ENCODE peak calls at places on chromosomes 2 and 18, in nine cellular contexts. J is heart right ventricle; R is natural killer cell; M is CD4-positive, alpha-beta T cell; Y is T-cell; D is IMR-90; H is effector memory CD8-positive, alpha-beta T cell; Q is naive B cell; K is activated CD8-positive, alpha-beta memory T cell treated with anti-CD3 and anti-CD28 coated beads, Interleukin-2, amount 10 ng/mL, durations not matched to agents 7 days and 5 days. B is an unnamed sample.

GRCh38 chr18:74564012-74564411 is 29.7 kb downstream of the CNDP1 start:
- ATAC-seq in Q (no peak), H (no peak), J (no peak), R (no peak), M (no peak), K (no peak), D (no peak), Y (no peak), B (no peak)

GRCh38 chr2:10868021-10868420 is 43.7 kb upstream of the KCNF1 start:
- ATAC-seq in Q (no peak), D (no peak), K (no peak), Y (no peak), J (peak; percentile 7), R (no peak), H (no peak), M (no peak), B (no peak)

GRCh38 chr18:75216926-75217303 is 6.3 kb downstream of the TSHZ1 start:
- ATAC-seq in R (no peak), D (no peak), J (no peak), Y (no peak), Q (no peak), M (no peak), H (peak; percentile 4), K (no peak), B (no peak)

GRCh38 chr2:96146881-96147592 is 1.8 kb upstream of the DUSP2 start:
- ATAC-seq in Q (no peak), H (no peak), K (no peak), R (no peak), Y (no peak), D (no peak), M (no peak), J (peak; percentile 10), B (no peak)

GRCh38 chr18:57230861-57231260 is 84.0 kb downstream of the BOD1L2 start:
- ATAC-seq in Q (no peak), D (no peak), Y (no peak), H (no peak), R (no peak), M (no peak), J (no peak), K (no peak), B (no peak)

GRCh38 chr2:79827881-79828280 is 315.0 kb downstream of the CTNNA2 start:
- ATAC-seq in Q (no peak), D (no peak), H (no peak), J (no peak), R (no peak), M (no peak), K (no peak), Y (no peak), B (no peak)

GRCh38 chr2:177325554-177325953 is 61.0 kb upstream of the NFE2L2 start:
- ATAC-seq in D (peak; percentile 72), R (no peak), Q (no peak), J (no peak), Y (no peak), K (no peak), M (no peak), H (no peak), B (no peak)

GRCh38 chr2:71486881-71487640 is 33.7 kb downstream of the DYSF start:
- ATAC-seq in K (no peak), R (no peak), M (no peak), H (no peak), J (no peak), D (no peak), Y (no peak), Q (no peak), B (no peak)

GRCh38 chr2:96753661-96754282 is 6.9 kb upstream of the CNNM4 start:
- ATAC-seq in D (no peak), R (no peak), Y (no peak), H (no peak), Q (no peak), J (no peak), M (no peak), K (no peak), B (no peak)

GRCh38 chr18:80187956-80188642 is 59.2 kb downstream of the PARD6G start:
- ATAC-seq in D (no peak), H (no peak), J (no peak), Q (no peak), R (no peak), M (no peak), K (no peak), Y (no peak), B (no peak)

GRCh38 chr2:8176837-8177236 is 505.0 kb upstream of the ID2 start:
- ATAC-seq in R (no peak), M (no peak), J (no peak), D (no peak), K (no peak), Y (no peak), Q (no peak), H (peak; percentile 17), B (no peak)

GRCh38 chr2:143176606-143177005 is 47.4 kb downstream of the ARHGAP15 start:
- ATAC-seq in Y (peak; percentile 56), Q (peak; percentile 23), D (no peak), M (peak; percentile 42), J (no peak), H (peak; percentile 62), K (peak; percentile 44), R (no peak), B (peak; percentile 39)

GRCh38 chr18:71252351-71252862 is 963.6 kb downstream of the SOCS6 start:
- ATAC-seq in R (no peak), K (no peak), J (no peak), Q (no peak), D (no peak), H (no peak), M (no peak), Y (no peak), B (no peak)

GRCh38 chr2:177689623-177690022 is 297.1 kb downstream of the AGPS start:
- ATAC-seq in Y (no peak), M (no peak), K (no peak), H (no peak), D (no peak), R (no peak), J (no peak), Q (no peak), B (no peak)

GRCh38 chr18:48959921-48960920 is 9.5 kb upstream of the SMAD7 start:
- ATAC-seq in R (no peak), H (no peak), J (no peak), D (peak; percentile 34), M (no peak), K (no peak), Q (no peak), Y (no peak), B (no peak)

GRCh38 chr18:2274613-2275012 is 296.7 kb downstream of the METTL4 start:
- ATAC-seq in Q (no peak), K (no peak), R (no peak), H (no peak), M (no peak), D (no peak), Y (no peak), J (no peak), B (no peak)

GRCh38 chr18:49168281-49168680 is 217.5 kb upstream of the SMAD7 start:
- ATAC-seq in H (no peak), K (no peak), J (no peak), M (no peak), Y (no peak), R (no peak), Q (no peak), D (no peak), B (no peak)

GRCh38 chr18:69400976-69401474 is 337 bp downstream of the DOK6 start:
- ATAC-seq in Y (no peak), M (no peak), J (peak; percentile 34), K (peak; percentile 33), R (no peak), H (no peak), D (peak; percentile 56), Q (no peak), B (no peak)

GRCh38 chr18:48932462-48932818 is 18.3 kb downstream of the SMAD7 start:
- ATAC-seq in R (no peak), Q (no peak), D (no peak), J (no peak), M (no peak), Y (no peak), H (no peak), K (no peak), B (no peak)

GRCh38 chr18:44957440-44957839 is 276.8 kb downstream of the SETBP1 start:
- ATAC-seq in M (no peak), D (no peak), J (peak; percentile 78), Y (no peak), H (no peak), R (no peak), K (no peak), Q (no peak), B (no peak)

GRCh38 chr2:23686405-23687029 is 240.4 kb downstream of the ATAD2B start:
- ATAC-seq in Y (no peak), M (no peak), R (no peak), Q (no peak), K (no peak), H (no peak), D (no peak), J (no peak), B (no peak)

GRCh38 chr2:41913311-41913710 is 134.5 kb upstream of the PKDCC start:
- ATAC-seq in R (no peak), M (no peak), K (no peak), D (no peak), J (peak; percentile 54), Y (no peak), Q (no peak), H (no peak), B (no peak)

GRCh38 chr2:80476535-80477117 is 172.1 kb upstream of the LRRTM1 start:
- ATAC-seq in Y (no peak), Q (no peak), K (no peak), M (no peak), D (no peak), R (no peak), J (no peak), H (no peak), B (no peak)

GRCh38 chr2:100865819-100866462 is 46.0 kb downstream of the NPAS2 start:
- ATAC-seq in H (no peak), D (peak; percentile 95), Y (no peak), M (no peak), Q (no peak), R (no peak), J (no peak), K (no peak), B (peak; percentile 29)

GRCh38 chr2:170221317-170222288 is 43.7 kb downstream of the MYO3B start:
- ATAC-seq in Q (no peak), J (no peak), K (no peak), M (no peak), H (no peak), Y (no peak), D (peak; percentile 84), R (no peak), B (no peak)

GRCh38 chr2:65402339-65402738 is 30.1 kb downstream of the SPRED2 start:
- ATAC-seq in H (no peak), R (no peak), J (no peak), Y (no peak), M (no peak), K (no peak), Q (no peak), D (peak; percentile 56), B (no peak)

GRCh38 chr2:119177838-119178190 is 19.3 kb upstream of the C1QL2 start:
- ATAC-seq in M (no peak), D (no peak), H (no peak), K (no peak), Y (no peak), R (no peak), Q (no peak), J (no peak), B (no peak)

B was measured in stimulated activated memory B cell treated with anti-CD40 and anti-IgM and Interleukin-4, amounts not matched to agents 10 μg/mL and 1 μg/mL and 100 μg/mL, for 72 hours.